ENCODE peak calls at places on chromosomes 7 and 10, in eight cellular contexts. A is HTR-8/SVneo; P is astrocyte of the spinal cord; H is islet precursor cell; X is RCC 7860; O is mesenteric fat pad; L is neural crest cell; N is activated CD4-positive, alpha-beta T cell treated with anti-CD3 and anti-CD28 coated beads for 24 hours. M is an unnamed sample.

GRCh38 chr7:134483296-134483695 is 24.4 kb upstream of the AKR1B1 start:
- DNase-seq in P (no peak), H (no peak), L (no peak), A (no peak), O (no peak), N (no peak), X (peak), M (no peak)

GRCh38 chr7:7223250-7223649 is 40.9 kb downstream of the C1GALT1 start:
- DNase-seq in N (no peak), P (no peak), A (no peak), O (no peak), X (no peak), H (no peak), L (no peak), M (no peak)

GRCh38 chr7:151608031-151608551 is 88.4 kb upstream of the RHEB start:
- DNase-seq in A (no peak), X (peak), N (no peak), H (peak), P (no peak), O (no peak), L (no peak), M (no peak)

GRCh38 chr7:45880433-45880860 is 7.6 kb upstream of the CCDC201 start:
- DNase-seq in A (no peak), P (no peak), X (no peak), N (no peak), O (no peak), H (no peak), L (no peak), M (no peak)

GRCh38 chr10:77746313-77746712 is 108.7 kb upstream of the KCNMA1 start:
- DNase-seq in A (peak), X (no peak), P (peak), H (peak), O (no peak), N (no peak), L (no peak), M (no peak)

GRCh38 chr10:98340946-98341345 is 73.0 kb upstream of the LOXL4 start:
- DNase-seq in O (no peak), X (no peak), H (no peak), N (no peak), A (no peak), P (no peak), L (no peak), M (no peak)

GRCh38 chr10:18582803-18583202 is 68.6 kb downstream of the NSUN6 start:
- DNase-seq in X (peak), O (no peak), N (no peak), P (peak), A (no peak), H (peak), L (no peak), M (no peak)

GRCh38 chr10:78690354-78691111 is 378.2 kb upstream of the ZMIZ1 start:
- DNase-seq in L (no peak), N (no peak), O (no peak), A (no peak), X (no peak), P (no peak), H (peak), M (no peak)

GRCh38 chr10:12628964-12629766 is 279.8 kb downstream of the CAMK1D start:
- DNase-seq in N (no peak), H (no peak), P (no peak), O (no peak), A (no peak), X (no peak), L (no peak), M (no peak)

GRCh38 chr10:118901409-118901808 is 128.1 kb upstream of the NANOS1 start:
- DNase-seq in X (no peak), N (no peak), O (no peak), L (no peak), A (no peak), H (peak), P (no peak), M (no peak)

GRCh38 chr7:128197586-128197985 is 43.5 kb upstream of the LEP start:
- DNase-seq in X (no peak), A (no peak), O (peak), P (no peak), N (no peak), L (no peak), H (peak), M (no peak)

GRCh38 chr7:93044147-93044810 is 73.5 kb downstream of the SAMD9 start:
- DNase-seq in O (no peak), N (no peak), P (peak), A (no peak), L (no peak), H (no peak), X (no peak), M (peak)

GRCh38 chr7:91265693-91266066 is 1.4 kb downstream of the FZD1 start:
- DNase-seq in O (no peak), L (no peak), H (no peak), A (no peak), P (peak), N (no peak), X (no peak), M (peak)

GRCh38 chr7:45073843-45074737 is 14.7 kb downstream of the NACAD start:
- DNase-seq in A (no peak), X (no peak), L (no peak), H (no peak), N (no peak), P (no peak), O (peak), M (no peak)

GRCh38 chr10:69051710-69052487 is 36.0 kb upstream of the SRGN start:
- DNase-seq in X (no peak), N (no peak), L (no peak), P (no peak), A (no peak), O (no peak), H (no peak), M (no peak)

GRCh38 chr10:27717191-27717590 is 28.4 kb downstream of the MKX start:
- DNase-seq in A (no peak), P (no peak), X (no peak), O (no peak), L (no peak), N (no peak), H (no peak), M (no peak)

GRCh38 chr7:79982151-79982770 is 152.4 kb upstream of the GNAI1 start:
- DNase-seq in H (no peak), L (no peak), N (no peak), O (no peak), X (no peak), P (peak), A (no peak), M (peak)

GRCh38 chr10:105192146-105192545 is 551.1 kb downstream of the SORCS3 start:
- DNase-seq in X (no peak), N (no peak), H (no peak), P (no peak), L (no peak), O (no peak), A (no peak), M (no peak)

GRCh38 chr10:4686644-4686996 is 139.4 kb upstream of the AKR1E2 start:
- DNase-seq in H (peak), O (no peak), N (no peak), L (no peak), A (no peak), P (peak), X (peak), M (no peak)

GRCh38 chr7:108280136-108280535 is 150.0 kb upstream of the LAMB4 start:
- DNase-seq in H (no peak), O (no peak), N (no peak), L (no peak), A (no peak), P (no peak), X (no peak), M (peak)

GRCh38 chr7:3455826-3456444 is 154.9 kb downstream of the SDK1 start:
- DNase-seq in X (no peak), O (no peak), L (no peak), P (peak), N (no peak), H (no peak), A (no peak), M (peak)

GRCh38 chr7:47759056-47759706 is 177.3 kb upstream of the TNS3 start:
- DNase-seq in L (no peak), O (no peak), P (no peak), H (no peak), X (no peak), N (no peak), A (no peak), M (no peak)

GRCh38 chr10:47425813-47426419 is 41.8 kb upstream of the ZNF488 start:
- DNase-seq in O (no peak), A (no peak), H (peak), X (no peak), N (no peak), L (no peak), P (no peak), M (no peak)

GRCh38 chr10:101708073-101708472 is 13.1 kb upstream of the FBXW4 start:
- DNase-seq in X (no peak), H (no peak), L (no peak), O (no peak), P (no peak), N (no peak), A (no peak), M (no peak)

GRCh38 chr7:27098493-27099223 is 2.9 kb upstream of the HOXA1 start:
- DNase-seq in L (peak), X (peak), P (peak), A (no peak), H (peak), N (no peak), O (no peak), M (peak)

GRCh38 chr10:129074939-129075338 is 392.1 kb upstream of the MGMT start:
- DNase-seq in O (no peak), P (no peak), H (no peak), A (no peak), X (no peak), L (no peak), N (no peak), M (no peak)

GRCh38 chr7:1825877-1826741 is 156.0 kb downstream of the ELFN1 start:
- DNase-seq in P (no peak), O (peak), A (no peak), N (no peak), L (no peak), X (no peak), H (peak), M (no peak)

GRCh38 chr10:129863231-129863663 is 100.8 kb downstream of the EBF3 start:
- DNase-seq in N (no peak), O (no peak), X (no peak), H (peak), A (no peak), P (no peak), L (no peak), M (no peak)

GRCh38 chr10:92760609-92761008 is 70.9 kb downstream of the HHEX start:
- DNase-seq in O (no peak), H (no peak), X (no peak), P (peak), L (no peak), A (no peak), N (no peak), M (peak)

GRCh38 chr7:101712652-101713051 is 83.6 kb upstream of the MYL10 start:
- DNase-seq in L (no peak), A (no peak), H (no peak), P (no peak), O (no peak), X (no peak), N (no peak), M (no peak)

GRCh38 chr7:122068999-122069398 is 75.0 kb downstream of the AASS start:
- DNase-seq in L (no peak), P (no peak), N (no peak), X (no peak), H (peak), O (no peak), A (no peak), M (no peak)

GRCh38 chr7:6258440-6259182 is 13.8 kb downstream of the CYTH3 start:
- DNase-seq in P (peak), L (no peak), X (no peak), O (no peak), A (no peak), N (no peak), H (no peak), M (peak)

GRCh38 chr7:43648725-43649406 is 66.0 kb downstream of the STK17A start:
- DNase-seq in O (no peak), N (peak), L (no peak), H (no peak), X (peak), A (no peak), P (peak), M (peak)

GRCh38 chr10:78856421-78856820 is 212.3 kb upstream of the ZMIZ1 start:
- DNase-seq in L (no peak), N (no peak), P (no peak), A (no peak), H (peak), O (no peak), X (no peak), M (no peak)

GRCh38 chr10:122463466-122464157 is 2.3 kb downstream of the HTRA1 start:
- DNase-seq in L (no peak), X (no peak), N (no peak), P (no peak), O (peak), H (no peak), A (no peak), M (no peak)

GRCh38 chr7:105212236-105212635 is 176.5 kb downstream of the SRPK2 start:
- DNase-seq in X (no peak), P (peak), O (no peak), L (no peak), N (no peak), A (no peak), H (no peak), M (no peak)

GRCh38 chr7:2566890-2567662 is 8.3 kb downstream of the IQCE start:
- DNase-seq in N (no peak), H (no peak), P (peak), X (no peak), A (no peak), O (no peak), L (no peak), M (no peak)

GRCh38 chr7:105690286-105690915 is 109.1 kb upstream of the EFCAB10 start:
- DNase-seq in P (no peak), N (no peak), X (no peak), H (peak), O (no peak), A (no peak), L (no peak), M (no peak)